ENCODE peak calls at places on chromosome 16, in ten cellular contexts. I is mucosa of descending colon, N is colonic mucosa, M is cardiac fibroblast, A is retinal pigment epithelial cell, Y is AG09319, Z is IMR-90, V is GM10248, H is HCT116, S is nephron progenitor cell. Q is an unnamed sample.

GRCh38 chr16:86363836-86364618 is 146.3 kb upstream of the FOXF1 start:
- DNase-seq in I (no peak), N (no peak), M (no peak), A (no peak), Y (no peak), Z (no peak), V (no peak), H (no peak), S (peak; percentile 40), Q (no peak)

GRCh38 chr16:6573577-6573976 is 759.1 kb upstream of the RBFOX1 start:
- DNase-seq in I (peak; percentile 48), N (peak; percentile 22), M (no peak), A (no peak), Y (no peak), Z (no peak), V (no peak), H (no peak), S (peak; percentile 68), Q (peak; percentile 28)

GRCh38 chr16:71536752-71537499 is 10.7 kb downstream of the CHST4 start:
- DNase-seq in I (no peak), N (no peak), M (no peak), A (no peak), Y (no peak), Z (no peak), V (no peak), H (no peak), S (no peak), Q (no peak)

GRCh38 chr16:72987480-72987901 is 60.4 kb downstream of the ZFHX3 start:
- DNase-seq in I (no peak), N (no peak), M (no peak), A (no peak), Y (no peak), Z (no peak), V (no peak), H (no peak), S (no peak), Q (no peak)

GRCh38 chr16:78705694-78706093 is 606.2 kb downstream of the WWOX start:
- DNase-seq in I (no peak), N (no peak), M (peak; percentile 35), A (peak; percentile 24), Y (no peak), Z (peak; percentile 2), V (peak; percentile 24), H (no peak), S (no peak), Q (no peak)

GRCh38 chr16:74700206-74701040 is at the start of gene MLKL:
- DNase-seq in I (peak; percentile 77), N (peak; percentile 69), M (peak; percentile 64), A (no peak), Y (no peak), Z (peak; percentile 26), V (peak; percentile 57), H (peak; percentile 31), S (no peak), Q (no peak)

GRCh38 chr16:21184834-21185233 is 26.4 kb downstream of the LDAF1 start:
- DNase-seq in I (no peak), N (no peak), M (peak; percentile 80), A (no peak), Y (no peak), Z (no peak), V (no peak), H (no peak), S (no peak), Q (no peak)

GRCh38 chr16:67150833-67151396 is at the start of gene B3GNT9:
- DNase-seq in I (peak; percentile 74), N (peak; percentile 74), M (peak; percentile 80), A (no peak), Y (no peak), Z (peak; percentile 66), V (peak; percentile 75), H (no peak), S (peak; percentile 67), Q (peak; percentile 52)

GRCh38 chr16:50373780-50374179 is 5.0 kb upstream of the BRD7 start:
- DNase-seq in I (no peak), N (no peak), M (no peak), A (no peak), Y (no peak), Z (no peak), V (no peak), H (no peak), S (no peak), Q (no peak)

GRCh38 chr16:47013910-47014309 is 40.4 kb upstream of the DNAJA2 start:
- DNase-seq in I (no peak), N (no peak), M (no peak), A (no peak), Y (no peak), Z (no peak), V (no peak), H (no peak), S (no peak), Q (no peak)

GRCh38 chr16:47017636-47018035 is 44.2 kb upstream of the DNAJA2 start:
- DNase-seq in I (no peak), N (no peak), M (no peak), A (no peak), Y (no peak), Z (no peak), V (no peak), H (no peak), S (no peak), Q (no peak)

GRCh38 chr16:47018223-47018891 is 44.9 kb upstream of the DNAJA2 start:
- DNase-seq in I (peak; percentile 55), N (peak; percentile 28), M (peak; percentile 18), A (no peak), Y (no peak), Z (peak; percentile 10), V (peak; percentile 88), H (peak; percentile 71), S (peak; percentile 49), Q (peak; percentile 35)

GRCh38 chr16:47016700-47017133 is 43.2 kb upstream of the DNAJA2 start:
- DNase-seq in I (no peak), N (no peak), M (peak; percentile 44), A (no peak), Y (no peak), Z (no peak), V (peak; percentile 71), H (no peak), S (no peak), Q (no peak)

DNA sequence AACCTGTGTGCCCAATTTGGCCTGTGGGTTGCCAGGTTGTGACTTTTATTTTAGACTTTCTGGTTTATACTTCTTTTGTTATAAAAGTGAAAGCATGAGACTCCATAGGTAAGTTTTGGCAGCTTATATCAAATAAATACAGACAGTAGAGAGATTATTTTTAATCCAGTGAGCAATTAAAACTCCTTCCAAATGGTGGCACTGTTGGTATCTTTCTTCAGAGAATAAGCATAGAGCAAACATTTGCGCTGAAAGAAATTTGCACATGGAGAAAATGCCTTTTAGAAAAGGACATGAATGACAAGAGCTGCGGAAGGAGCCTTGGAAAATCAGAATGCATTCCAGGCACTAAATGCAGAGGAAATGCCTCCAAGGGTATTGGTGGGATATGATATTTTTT is 46.1 kb upstream of the DNAJA2 start:
- DNase-seq in I (no peak), N (no peak), M (peak; percentile 34), A (no peak), Y (no peak), Z (no peak), V (no peak), H (no peak), S (no peak), Q (no peak)
- TF ChIP-seq CTCF in I (no peak), N (no peak), M (peak; percentile 23), A (peak; percentile 49), Y (no peak), Z (peak; percentile 26), V (no peak), H (peak; percentile 34), S (no peak), Q (no peak)

GRCh38 chr16:51818342-51818944 is 667.4 kb upstream of the SALL1 start:
- DNase-seq in I (no peak), N (peak; percentile 39), M (peak; percentile 79), A (no peak), Y (peak; percentile 19), Z (peak; percentile 73), V (peak; percentile 11), H (no peak), S (peak; percentile 75), Q (peak; percentile 58)
- TF ChIP-seq CTCF in I (peak; percentile 9), N (peak; percentile 23), M (peak; percentile 92), A (peak; percentile 93), Y (peak; percentile 93), Z (peak; percentile 89), V (peak; percentile 24), H (peak; percentile 34), S (peak; percentile 83), Q (peak; percentile 72)

GRCh38 chr16:87416826-87417471 is 24.8 kb downstream of the MAP1LC3B start:
- DNase-seq in I (no peak), N (peak; percentile 43), M (peak; percentile 82), A (no peak), Y (no peak), Z (peak; percentile 72), V (no peak), H (no peak), S (no peak), Q (no peak)
- TF ChIP-seq CTCF in I (peak; percentile 31), N (peak; percentile 64), M (peak; percentile 71), A (peak; percentile 81), Y (peak; percentile 79), Z (peak; percentile 85), V (peak; percentile 53), H (peak; percentile 87), S (peak; percentile 52), Q (peak; percentile 72)

GRCh38 chr16:12390644-12391043 is 413.0 kb downstream of the CPPED1 start:
- DNase-seq in I (no peak), N (no peak), M (peak; percentile 61), A (no peak), Y (no peak), Z (peak; percentile 64), V (no peak), H (no peak), S (no peak), Q (no peak)

GRCh38 chr16:12391974-12392373 is 411.7 kb downstream of the CPPED1 start:
- DNase-seq in I (no peak), N (no peak), M (no peak), A (no peak), Y (no peak), Z (no peak), V (no peak), H (no peak), S (no peak), Q (no peak)

GRCh38 chr16:12390074-12390473 is 413.5 kb downstream of the SNX29 start:
- DNase-seq in I (no peak), N (no peak), M (no peak), A (no peak), Y (no peak), Z (peak; percentile 71), V (no peak), H (no peak), S (no peak), Q (no peak)

GRCh38 chr16:12393208-12393607 is 410.5 kb downstream of the CPPED1 start:
- DNase-seq in I (no peak), N (no peak), M (no peak), A (no peak), Y (no peak), Z (no peak), V (no peak), H (no peak), S (no peak), Q (no peak)

DNA sequence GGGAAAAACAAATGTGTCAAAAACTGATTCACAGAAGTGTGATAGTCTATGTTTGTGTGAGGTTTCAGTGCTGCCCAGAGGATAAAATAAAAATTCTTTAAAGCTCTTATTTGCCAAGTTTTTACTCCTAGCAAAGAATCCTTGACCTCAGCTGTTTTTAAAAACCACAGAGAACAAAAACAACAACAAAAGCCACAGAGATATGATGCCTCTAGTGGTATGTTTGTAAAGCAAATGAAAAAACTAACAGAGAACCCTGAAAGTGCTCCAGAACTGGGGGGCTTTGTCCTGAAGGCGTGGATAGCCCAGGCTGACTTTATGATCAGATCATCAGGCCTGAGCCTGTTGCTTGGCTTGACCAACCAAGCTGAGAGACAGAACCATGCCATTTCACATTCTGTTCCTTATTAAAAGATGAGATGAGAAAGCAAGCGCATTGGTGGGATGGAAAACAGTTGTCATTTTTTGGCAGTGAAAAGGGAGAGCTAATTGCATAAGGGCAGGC is 411.1 kb downstream of the CPPED1 start:
- DNase-seq in I (no peak), N (no peak), M (peak; percentile 16), A (no peak), Y (no peak), Z (no peak), V (no peak), H (no peak), S (no peak), Q (no peak)
- TF ChIP-seq CTCF in I (no peak), N (no peak), M (peak; percentile 26), A (peak; percentile 19), Y (peak; percentile 26), Z (peak; percentile 7), V (no peak), H (peak; percentile 39), S (no peak), Q (peak; percentile 20)